ENCODE peak calls at places on chromosomes 16 and 17, in eight cellular contexts. One of them, this sample, is unnamed.

GRCh38 chr17:34400301-34400931 is 37.4 kb upstream of the CCL1 start:
- DNase-seq in AML-193: no peak
- DNase-seq in globus pallidus: no peak
- DNase-seq in HTR-8/SVneo: no peak
- DNase-seq in kidney tubule cell: no peak
- DNase-seq in activated T-cell treated with anti-CD3 and anti-CD28 coated beads, Interleukin-2, amount 50 U/mL, for 72 hours: no peak
- DNase-seq in cardiac muscle cell: no peak
- DNase-seq in suprapubic skin: no peak
- DNase-seq in this sample: no peak

GRCh38 chr17:74524751-74525725 is 6.2 kb downstream of the CD300LB start:
- DNase-seq in kidney tubule cell: no peak
- DNase-seq in AML-193: no peak
- DNase-seq in activated T-cell treated with anti-CD3 and anti-CD28 coated beads, Interleukin-2, amount 50 U/mL, for 72 hours: no peak
- DNase-seq in HTR-8/SVneo: no peak
- DNase-seq in cardiac muscle cell: no peak
- DNase-seq in suprapubic skin: peak
- DNase-seq in globus pallidus: no peak
- DNase-seq in this sample: no peak

GRCh38 chr16:84826558-84826941 is 6.8 kb downstream of the CRISPLD2 start:
- DNase-seq in suprapubic skin: no peak
- DNase-seq in AML-193: no peak
- DNase-seq in cardiac muscle cell: peak
- DNase-seq in HTR-8/SVneo: no peak
- DNase-seq in globus pallidus: no peak
- DNase-seq in kidney tubule cell: no peak
- DNase-seq in activated T-cell treated with anti-CD3 and anti-CD28 coated beads, Interleukin-2, amount 50 U/mL, for 72 hours: no peak
- DNase-seq in this sample: no peak

GRCh38 chr17:79628861-79629547 is 18.2 kb upstream of the RBFOX3 start:
- DNase-seq in kidney tubule cell: no peak
- DNase-seq in activated T-cell treated with anti-CD3 and anti-CD28 coated beads, Interleukin-2, amount 50 U/mL, for 72 hours: no peak
- DNase-seq in suprapubic skin: peak
- DNase-seq in AML-193: no peak
- DNase-seq in globus pallidus: no peak
- DNase-seq in HTR-8/SVneo: no peak
- DNase-seq in cardiac muscle cell: no peak
- DNase-seq in this sample: peak

GRCh38 chr16:4081577-4082021 is 34.6 kb downstream of the ADCY9 start:
- DNase-seq in kidney tubule cell: no peak
- DNase-seq in cardiac muscle cell: no peak
- DNase-seq in globus pallidus: no peak
- DNase-seq in AML-193: no peak
- DNase-seq in suprapubic skin: no peak
- DNase-seq in HTR-8/SVneo: no peak
- DNase-seq in activated T-cell treated with anti-CD3 and anti-CD28 coated beads, Interleukin-2, amount 50 U/mL, for 72 hours: peak
- DNase-seq in this sample: no peak

GRCh38 chr16:1052791-1053521 is 19.6 kb upstream of the SSTR5 start:
- DNase-seq in HTR-8/SVneo: no peak
- DNase-seq in cardiac muscle cell: no peak
- DNase-seq in kidney tubule cell: no peak
- DNase-seq in activated T-cell treated with anti-CD3 and anti-CD28 coated beads, Interleukin-2, amount 50 U/mL, for 72 hours: no peak
- DNase-seq in suprapubic skin: no peak
- DNase-seq in AML-193: no peak
- DNase-seq in globus pallidus: peak
- DNase-seq in this sample: no peak

GRCh38 chr17:76968707-76969597 is 100.7 kb downstream of the MGAT5B start:
- DNase-seq in AML-193: no peak
- DNase-seq in kidney tubule cell: peak
- DNase-seq in HTR-8/SVneo: no peak
- DNase-seq in suprapubic skin: no peak
- DNase-seq in cardiac muscle cell: peak
- DNase-seq in activated T-cell treated with anti-CD3 and anti-CD28 coated beads, Interleukin-2, amount 50 U/mL, for 72 hours: peak
- DNase-seq in globus pallidus: no peak
- DNase-seq in this sample: peak

GRCh38 chr17:11996722-11997146 is 541 bp downstream of the ZNF18 start:
- DNase-seq in HTR-8/SVneo: no peak
- DNase-seq in kidney tubule cell: peak
- DNase-seq in activated T-cell treated with anti-CD3 and anti-CD28 coated beads, Interleukin-2, amount 50 U/mL, for 72 hours: peak
- DNase-seq in AML-193: peak
- DNase-seq in globus pallidus: peak
- DNase-seq in suprapubic skin: peak
- DNase-seq in cardiac muscle cell: peak
- DNase-seq in this sample: peak

GRCh38 chr17:4967539-4968165 is at the start of gene SPAG7:
- DNase-seq in suprapubic skin: peak
- DNase-seq in AML-193: peak
- DNase-seq in activated T-cell treated with anti-CD3 and anti-CD28 coated beads, Interleukin-2, amount 50 U/mL, for 72 hours: peak
- DNase-seq in kidney tubule cell: peak
- DNase-seq in cardiac muscle cell: peak
- DNase-seq in globus pallidus: peak
- DNase-seq in HTR-8/SVneo: peak
- DNase-seq in this sample: peak

GRCh38 chr16:11094075-11094593 is 149.8 kb downstream of the CLEC16A start:
- DNase-seq in globus pallidus: no peak
- DNase-seq in activated T-cell treated with anti-CD3 and anti-CD28 coated beads, Interleukin-2, amount 50 U/mL, for 72 hours: peak
- DNase-seq in cardiac muscle cell: peak
- DNase-seq in HTR-8/SVneo: no peak
- DNase-seq in suprapubic skin: no peak
- DNase-seq in AML-193: peak
- DNase-seq in kidney tubule cell: peak
- DNase-seq in this sample: no peak

GRCh38 chr17:1031711-1032110 is 34.8 kb downstream of the TIMM22 start:
- DNase-seq in suprapubic skin: no peak
- DNase-seq in activated T-cell treated with anti-CD3 and anti-CD28 coated beads, Interleukin-2, amount 50 U/mL, for 72 hours: no peak
- DNase-seq in HTR-8/SVneo: no peak
- DNase-seq in AML-193: no peak
- DNase-seq in cardiac muscle cell: peak
- DNase-seq in kidney tubule cell: no peak
- DNase-seq in globus pallidus: peak
- DNase-seq in this sample: no peak

GRCh38 chr16:25151996-25152395 is 40.5 kb downstream of the LCMT1 start:
- DNase-seq in AML-193: no peak
- DNase-seq in activated T-cell treated with anti-CD3 and anti-CD28 coated beads, Interleukin-2, amount 50 U/mL, for 72 hours: no peak
- DNase-seq in suprapubic skin: no peak
- DNase-seq in HTR-8/SVneo: peak
- DNase-seq in cardiac muscle cell: peak
- DNase-seq in globus pallidus: no peak
- DNase-seq in kidney tubule cell: peak
- DNase-seq in this sample: peak

GRCh38 chr16:87330257-87330624 is 13.0 kb upstream of the C16orf95 start:
- DNase-seq in cardiac muscle cell: no peak
- DNase-seq in AML-193: no peak
- DNase-seq in suprapubic skin: no peak
- DNase-seq in globus pallidus: no peak
- DNase-seq in activated T-cell treated with anti-CD3 and anti-CD28 coated beads, Interleukin-2, amount 50 U/mL, for 72 hours: no peak
- DNase-seq in HTR-8/SVneo: no peak
- DNase-seq in kidney tubule cell: no peak
- DNase-seq in this sample: no peak

GRCh38 chr16:66660422-66661209 is 35.9 kb downstream of the CMTM4 start:
- DNase-seq in HTR-8/SVneo: peak
- DNase-seq in activated T-cell treated with anti-CD3 and anti-CD28 coated beads, Interleukin-2, amount 50 U/mL, for 72 hours: no peak
- DNase-seq in globus pallidus: peak
- DNase-seq in kidney tubule cell: peak
- DNase-seq in AML-193: no peak
- DNase-seq in cardiac muscle cell: peak
- DNase-seq in suprapubic skin: no peak
- DNase-seq in this sample: peak

GRCh38 chr17:33267279-33267790 is 25.8 kb downstream of the ASIC2 start:
- DNase-seq in cardiac muscle cell: peak
- DNase-seq in suprapubic skin: no peak
- DNase-seq in kidney tubule cell: peak
- DNase-seq in AML-193: no peak
- DNase-seq in globus pallidus: no peak
- DNase-seq in activated T-cell treated with anti-CD3 and anti-CD28 coated beads, Interleukin-2, amount 50 U/mL, for 72 hours: no peak
- DNase-seq in HTR-8/SVneo: peak
- DNase-seq in this sample: peak

GRCh38 chr17:16994626-16995025 is 22.7 kb upstream of the TNFRSF13B start:
- DNase-seq in globus pallidus: no peak
- DNase-seq in kidney tubule cell: no peak
- DNase-seq in cardiac muscle cell: no peak
- DNase-seq in activated T-cell treated with anti-CD3 and anti-CD28 coated beads, Interleukin-2, amount 50 U/mL, for 72 hours: no peak
- DNase-seq in suprapubic skin: no peak
- DNase-seq in HTR-8/SVneo: no peak
- DNase-seq in AML-193: no peak
- DNase-seq in this sample: no peak

GRCh38 chr17:58323420-58324408 is 4.9 kb downstream of the TSPOAP1 start:
- DNase-seq in HTR-8/SVneo: no peak
- DNase-seq in cardiac muscle cell: no peak
- DNase-seq in activated T-cell treated with anti-CD3 and anti-CD28 coated beads, Interleukin-2, amount 50 U/mL, for 72 hours: peak
- DNase-seq in suprapubic skin: no peak
- DNase-seq in globus pallidus: no peak
- DNase-seq in AML-193: peak
- DNase-seq in kidney tubule cell: no peak
- DNase-seq in this sample: no peak

GRCh38 chr17:71922439-71922838 is 198.4 kb upstream of the SOX9 start:
- DNase-seq in cardiac muscle cell: peak
- DNase-seq in suprapubic skin: no peak
- DNase-seq in HTR-8/SVneo: peak
- DNase-seq in activated T-cell treated with anti-CD3 and anti-CD28 coated beads, Interleukin-2, amount 50 U/mL, for 72 hours: no peak
- DNase-seq in kidney tubule cell: peak
- DNase-seq in AML-193: no peak
- DNase-seq in globus pallidus: no peak
- DNase-seq in this sample: peak

GRCh38 chr17:45218895-45219661 is 2.6 kb upstream of the FMNL1 start:
- DNase-seq in AML-193: peak
- DNase-seq in globus pallidus: peak
- DNase-seq in activated T-cell treated with anti-CD3 and anti-CD28 coated beads, Interleukin-2, amount 50 U/mL, for 72 hours: peak
- DNase-seq in suprapubic skin: peak
- DNase-seq in HTR-8/SVneo: peak
- DNase-seq in cardiac muscle cell: peak
- DNase-seq in kidney tubule cell: peak
- DNase-seq in this sample: peak

GRCh38 chr16:1613240-1613639 is 1.1 kb downstream of the CRAMP1 start:
- DNase-seq in HTR-8/SVneo: peak
- DNase-seq in activated T-cell treated with anti-CD3 and anti-CD28 coated beads, Interleukin-2, amount 50 U/mL, for 72 hours: no peak
- DNase-seq in cardiac muscle cell: no peak
- DNase-seq in kidney tubule cell: peak
- DNase-seq in globus pallidus: no peak
- DNase-seq in suprapubic skin: no peak
- DNase-seq in AML-193: no peak
- DNase-seq in this sample: peak

GRCh38 chr17:63395075-63395815 is 50.9 kb downstream of the CYB561 start:
- DNase-seq in AML-193: no peak
- DNase-seq in activated T-cell treated with anti-CD3 and anti-CD28 coated beads, Interleukin-2, amount 50 U/mL, for 72 hours: no peak
- DNase-seq in kidney tubule cell: no peak
- DNase-seq in cardiac muscle cell: peak
- DNase-seq in globus pallidus: no peak
- DNase-seq in suprapubic skin: no peak
- DNase-seq in HTR-8/SVneo: no peak
- DNase-seq in this sample: no peak